ENCODE peak calls at places on chromosomes 16 and 17, in five cellular contexts. L is GM12878, A is HepG2, Z is H1, G is K562. C is an unnamed sample.
A peak's percentile ranks its signal among the peaks of the same experiment; 100 is the strongest.

GRCh38 chr17:58352843-58353719 is 1.1 kb upstream of the SUPT4H1 start:
- DNase-seq in L (no peak), A (no peak), Z (peak; percentile 56), G (peak; percentile 80), C (no peak)

GRCh38 chr16:74605746-74606520 is 981 bp downstream of the GLG1 start:
- DNase-seq in L (no peak), A (no peak), Z (no peak), G (peak; percentile 44), C (no peak)

GRCh38 chr17:39564201-39564828 is 43.4 kb downstream of the NEUROD2 start:
- DNase-seq in L (no peak), A (no peak), Z (peak; percentile 66), G (no peak), C (peak; percentile 8)

GRCh38 chr17:8159032-8159400 is 3.7 kb downstream of the VAMP2 start:
- DNase-seq in L (no peak), A (no peak), Z (no peak), G (no peak), C (no peak)

GRCh38 chr17:82330322-82331239 is 3.0 kb downstream of the SECTM1 start:
- DNase-seq in L (no peak), A (peak; percentile 85), Z (no peak), G (no peak), C (no peak)

GRCh38 chr17:1742371-1743093 is at the start of gene SERPINF2:
- DNase-seq in L (no peak), A (peak; percentile 93), Z (no peak), G (no peak), C (no peak)

GRCh38 chr16:81688182-81688581 is 90.9 kb upstream of the PLCG2 start:
- DNase-seq in L (no peak), A (no peak), Z (no peak), G (no peak), C (no peak)

GRCh38 chr17:60151355-60151754 is 1.6 kb downstream of the CA4 start:
- DNase-seq in L (no peak), A (no peak), Z (peak; percentile 49), G (no peak), C (no peak)

GRCh38 chr17:19787733-19788357 is 39.7 kb upstream of the ALDH3A1 start:
- DNase-seq in L (no peak), A (no peak), Z (no peak), G (no peak), C (no peak)

GRCh38 chr17:48663134-48663924 is 37.2 kb upstream of the HOXB9 start:
- DNase-seq in L (no peak), A (no peak), Z (no peak), G (peak; percentile 31), C (no peak)

GRCh38 chr16:11107781-11108465 is 148.1 kb downstream of the SOCS1 start:
- DNase-seq in L (no peak), A (no peak), Z (no peak), G (no peak), C (no peak)

GRCh38 chr16:12245923-12246290 is 269.4 kb downstream of the SNX29 start:
- DNase-seq in L (no peak), A (no peak), Z (no peak), G (no peak), C (no peak)

GRCh38 chr16:54432481-54433229 is 146.1 kb upstream of the IRX3 start:
- DNase-seq in L (no peak), A (peak; percentile 71), Z (no peak), G (no peak), C (no peak)

GRCh38 chr17:49980703-49981197 is 11.8 kb downstream of the DLX4 start:
- DNase-seq in L (no peak), A (no peak), Z (peak; percentile 72), G (no peak), C (no peak)

GRCh38 chr17:44084131-44084538 is 13.6 kb downstream of the G6PC3 start:
- DNase-seq in L (no peak), A (no peak), Z (peak; percentile 85), G (peak; percentile 56), C (no peak)

GRCh38 chr17:80292557-80292956 is 31.9 kb downstream of the RNF213 start:
- DNase-seq in L (no peak), A (no peak), Z (no peak), G (no peak), C (no peak)

DNA sequence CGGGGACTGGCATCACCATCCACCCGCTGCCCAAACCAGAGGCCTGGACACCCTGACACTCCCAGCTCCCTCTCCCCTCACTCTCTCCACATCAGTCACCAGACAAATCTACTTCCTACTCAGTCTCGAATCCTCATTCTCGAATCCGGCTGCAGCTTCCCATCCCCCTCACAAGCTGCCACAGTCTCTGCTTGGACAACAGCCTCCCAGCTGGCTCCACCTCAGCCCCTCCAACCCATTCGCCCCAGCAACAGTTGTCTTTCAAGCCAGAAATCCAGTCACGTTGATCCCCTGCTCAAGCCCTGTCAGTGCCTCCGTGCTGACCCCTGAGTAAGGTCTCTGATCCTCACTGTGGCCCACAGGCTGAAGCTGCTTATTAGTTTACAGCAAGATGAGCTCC is 44.2 kb upstream of the MTSS2 start:
- DNase-seq in L (no peak), A (no peak), Z (no peak), G (no peak), C (no peak)
- TF ChIP-seq SRF in L (no peak), A (no peak), Z (no peak), G (no peak), C (no peak)

GRCh38 chr17:61250335-61250890 is 149.2 kb upstream of the TBX2 start:
- DNase-seq in L (no peak), A (no peak), Z (no peak), G (no peak), C (no peak)

GRCh38 chr17:61245706-61246135 is 153.9 kb upstream of the TBX2 start:
- DNase-seq in L (no peak), A (no peak), Z (no peak), G (no peak), C (no peak)

GRCh38 chr17:61247438-61247837 is 152.2 kb upstream of the TBX2 start:
- DNase-seq in L (no peak), A (no peak), Z (no peak), G (no peak), C (no peak)

GRCh38 chr17:61249649-61250301 is 149.9 kb upstream of the TBX2 start:
- DNase-seq in L (no peak), A (no peak), Z (no peak), G (no peak), C (no peak)

DNA sequence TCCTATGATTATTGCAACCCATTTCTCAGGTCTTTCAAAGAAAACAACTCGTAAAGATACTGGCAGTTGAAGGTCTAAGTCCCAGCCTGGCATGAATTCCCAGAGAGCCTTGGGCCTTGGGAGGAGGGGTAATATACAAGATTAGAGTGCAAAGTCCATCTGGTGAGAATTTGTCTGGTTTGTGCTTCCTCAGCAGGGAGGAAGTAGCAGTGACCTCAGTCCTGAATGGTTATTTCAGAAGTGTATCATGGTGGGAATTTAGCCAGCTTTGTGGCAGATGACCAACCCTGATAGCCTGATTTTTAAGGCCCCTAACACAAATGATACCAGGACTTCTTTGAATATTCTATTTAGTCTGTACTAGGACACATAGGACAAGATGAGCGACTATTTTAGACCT is 151.2 kb upstream of the TBX2 start:
- DNase-seq in L (no peak), A (peak; percentile 30), Z (no peak), G (no peak), C (no peak)
- TF ChIP-seq SRF in L (no peak), A (no peak), Z (no peak), G (no peak), C (no peak)

DNA sequence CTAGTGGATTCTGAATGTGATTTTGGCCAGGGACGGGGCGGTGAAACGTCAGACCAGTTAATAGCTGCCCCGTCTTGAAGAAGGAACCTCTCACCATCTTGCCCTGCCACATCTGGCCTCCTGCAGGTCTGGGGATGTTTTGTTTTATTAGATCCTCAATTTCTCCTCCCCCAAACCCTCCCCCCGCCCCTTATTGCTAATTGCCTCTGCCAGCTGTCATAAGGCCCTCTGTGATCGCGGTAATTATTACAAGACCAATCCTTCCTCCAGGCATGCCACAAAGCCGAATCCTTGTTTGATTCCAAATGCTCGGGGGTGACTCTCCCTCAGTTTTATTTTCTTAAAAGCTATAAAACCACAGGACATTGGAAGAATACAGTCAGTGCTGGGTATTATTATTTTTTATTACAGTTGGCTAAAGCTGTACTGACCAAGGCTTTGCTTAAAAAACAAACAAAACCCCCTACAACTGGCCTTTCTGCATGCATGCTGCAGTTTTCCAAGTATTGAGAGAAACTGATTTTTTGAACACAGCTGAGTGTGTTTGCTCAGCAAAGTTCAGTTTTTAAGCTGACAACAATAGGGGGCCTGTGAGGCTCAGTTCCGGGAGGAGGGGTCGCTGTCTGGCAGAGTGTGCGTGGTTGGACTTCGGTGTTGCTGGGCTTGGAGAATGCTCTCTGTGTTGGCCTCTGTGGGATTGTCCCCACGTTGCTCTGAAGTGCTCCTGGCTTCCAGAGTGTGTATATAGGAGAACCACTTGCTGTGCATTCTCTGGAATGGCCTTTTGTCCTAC is 1.7 kb downstream of the KSR1 start:
- DNase-seq in L (no peak), A (peak; percentile 92), Z (no peak), G (peak; percentile 35), C (no peak)
- TF ChIP-seq SRF in L (no peak), A (no peak), Z (no peak), G (no peak), C (no peak)

GRCh38 chr17:37405955-37406634 is 541 bp downstream of the ACACA start:
- DNase-seq in L (no peak), A (no peak), Z (no peak), G (no peak), C (no peak)
- TF ChIP-seq SRF in L (no peak), A (no peak), Z (no peak), G (no peak), C (no peak)

DNA sequence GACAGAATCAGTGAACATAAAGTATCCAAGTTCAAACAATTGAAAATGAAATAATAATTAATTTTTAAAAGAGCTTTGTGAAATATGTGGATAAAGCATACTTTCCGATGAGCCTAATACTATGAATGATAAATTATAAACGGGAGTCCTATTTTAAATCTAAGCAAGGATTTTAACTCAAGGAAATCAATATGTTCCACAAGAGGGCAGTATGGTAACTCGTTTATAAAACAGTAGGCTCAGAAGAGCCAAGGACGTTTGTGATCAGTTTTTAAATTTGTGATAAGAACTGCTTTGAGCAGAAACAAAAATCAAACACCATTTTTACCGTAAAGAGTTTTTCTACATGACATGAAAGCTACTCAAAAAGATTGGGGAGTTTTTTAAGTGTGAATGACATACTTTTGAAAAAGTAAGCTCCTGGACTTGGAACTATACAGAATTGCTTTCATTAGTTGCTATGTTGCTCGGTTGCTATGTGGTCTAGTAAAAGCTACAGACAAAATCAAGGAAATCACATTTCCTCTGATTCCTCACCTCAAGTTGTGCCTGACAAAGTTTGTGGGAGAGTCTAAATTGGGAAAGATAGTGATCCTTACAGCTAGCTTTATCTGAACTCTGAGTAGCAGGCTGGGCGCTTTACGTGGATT is 11.8 kb upstream of the TEKT1 start:
- DNase-seq in L (no peak), A (peak; percentile 54), Z (no peak), G (peak; percentile 48), C (peak; percentile 48)
- TF ChIP-seq SRF in L (no peak), A (no peak), Z (no peak), G (no peak), C (no peak)

GRCh38 chr17:78607061-78607460 is 29.9 kb upstream of the DNAH17 start:
- DNase-seq in L (no peak), A (no peak), Z (no peak), G (no peak), C (no peak)
- TF ChIP-seq SRF in L (no peak), A (no peak), Z (no peak), G (no peak), C (no peak)